ENCODE peak calls at places on chromosome 6, in six cellular contexts. U is GM04504; X is stimulated activated CD8-positive, alpha-beta memory T cell treated with anti-CD3 and anti-CD28 coated beads, Interleukin-4, amount 100 ng/mL, for 24 hours; S is ELF-1; E is NCI-H524; C is GM12878. M is an unnamed sample.

GRCh38 chr6:105855433-105855832 is 230.7 kb upstream of the PRDM1 start:
- DNase-seq in U (no peak), X (no peak), S (no peak), E (no peak), C (no peak), M (no peak)

GRCh38 chr6:106488494-106489369 is 128.2 kb downstream of the CRYBG1 start:
- DNase-seq in U (no peak), X (no peak), S (no peak), E (no peak), C (no peak), M (no peak)

GRCh38 chr6:34035161-34035560 is 110.7 kb downstream of the GRM4 start:
- DNase-seq in U (no peak), X (no peak), S (no peak), E (no peak), C (no peak), M (no peak)

GRCh38 chr6:71444222-71444621 is 155.6 kb downstream of the OGFRL1 start:
- DNase-seq in U (no peak), X (no peak), S (no peak), E (peak), C (no peak), M (no peak)

GRCh38 chr6:31814677-31815024 is 432 bp downstream of the HSPA1L start:
- DNase-seq in U (peak), X (peak), S (peak), E (peak), C (peak), M (peak)

GRCh38 chr6:167485186-167485978 is 160.5 kb downstream of the TTLL2 start:
- DNase-seq in U (no peak), X (no peak), S (no peak), E (peak), C (no peak), M (no peak)

GRCh38 chr6:81772741-81773140 is 20.3 kb upstream of the TENT5A start:
- DNase-seq in U (no peak), X (no peak), S (no peak), E (no peak), C (peak), M (no peak)

GRCh38 chr6:143743256-143744166 is 65.7 kb downstream of the PHACTR2 start:
- DNase-seq in U (no peak), X (no peak), S (peak), E (peak), C (no peak), M (peak)

GRCh38 chr6:37711331-37711924 is 13.7 kb upstream of the MDGA1 start:
- DNase-seq in U (no peak), X (no peak), S (no peak), E (no peak), C (no peak), M (no peak)